ENCODE peak calls at places on chromosomes 2 and 18, in four cellular contexts. One of them, this sample, is unnamed.

GRCh38 chr2:172065086-172065485 is 20.2 kb upstream of the DLX1 start:
- DNase-seq in HCT116: no peak
- DNase-seq in thyroid gland: no peak
- DNase-seq in A549: no peak
- DNase-seq in this sample: no peak

GRCh38 chr2:68837861-68838341 is 33.3 kb downstream of the BMP10 start:
- DNase-seq in HCT116: no peak
- DNase-seq in thyroid gland: no peak
- DNase-seq in A549: no peak
- DNase-seq in this sample: no peak

GRCh38 chr18:69216390-69216789 is 184.3 kb upstream of the DOK6 start:
- DNase-seq in HCT116: no peak
- DNase-seq in A549: no peak
- DNase-seq in thyroid gland: no peak
- DNase-seq in this sample: no peak

GRCh38 chr18:68796936-68797690 is 767 bp upstream of the CCDC102B start:
- DNase-seq in thyroid gland: no peak
- DNase-seq in A549: no peak
- DNase-seq in HCT116: no peak
- DNase-seq in this sample: no peak

GRCh38 chr18:46398625-46399024 is 258.4 kb downstream of the LOXHD1 start:
- DNase-seq in A549: no peak
- DNase-seq in thyroid gland: no peak
- DNase-seq in HCT116: no peak
- DNase-seq in this sample: no peak

GRCh38 chr2:194745532-194746146 is 911.4 kb upstream of the SLC39A10 start:
- DNase-seq in thyroid gland: no peak
- DNase-seq in HCT116: no peak
- DNase-seq in A549: no peak
- DNase-seq in this sample: no peak

GRCh38 chr2:66236816-66237469 is 198.0 kb upstream of the MEIS1 start:
- DNase-seq in HCT116: no peak
- DNase-seq in A549: no peak
- DNase-seq in thyroid gland: peak
- DNase-seq in this sample: no peak

GRCh38 chr2:209189893-209190292 is 234.0 kb upstream of the MAP2 start:
- DNase-seq in thyroid gland: no peak
- DNase-seq in A549: no peak
- DNase-seq in HCT116: no peak
- DNase-seq in this sample: no peak

GRCh38 chr2:66925128-66925527 is 472.0 kb upstream of the ETAA1 start:
- DNase-seq in A549: no peak
- DNase-seq in HCT116: no peak
- DNase-seq in thyroid gland: no peak
- DNase-seq in this sample: no peak

GRCh38 chr2:143607446-143608110 is 478.4 kb downstream of the ARHGAP15 start:
- DNase-seq in A549: no peak
- DNase-seq in thyroid gland: no peak
- DNase-seq in HCT116: no peak
- DNase-seq in this sample: no peak

GRCh38 chr2:216661639-216662375 is 28.6 kb downstream of the IGFBP2 start:
- DNase-seq in thyroid gland: no peak
- DNase-seq in HCT116: no peak
- DNase-seq in A549: no peak
- DNase-seq in this sample: no peak

GRCh38 chr2:144151405-144151804 is 368.5 kb downstream of the ZEB2 start:
- DNase-seq in thyroid gland: no peak
- DNase-seq in HCT116: no peak
- DNase-seq in A549: no peak
- DNase-seq in this sample: no peak

GRCh38 chr2:86323273-86323672 is 14.2 kb downstream of the REEP1 start:
- DNase-seq in HCT116: no peak
- DNase-seq in thyroid gland: no peak
- DNase-seq in A549: no peak
- DNase-seq in this sample: no peak

GRCh38 chr2:96768083-96768561 is 7.4 kb downstream of the CNNM4 start:
- DNase-seq in thyroid gland: peak
- DNase-seq in HCT116: no peak
- DNase-seq in A549: no peak
- DNase-seq in this sample: no peak

GRCh38 chr2:219572237-219573001 is at the start of gene INHA:
- DNase-seq in HCT116: no peak
- DNase-seq in thyroid gland: no peak
- DNase-seq in A549: no peak
- DNase-seq in this sample: no peak

GRCh38 chr2:72932045-72932444 is 14.7 kb downstream of the EMX1 start:
- DNase-seq in HCT116: no peak
- DNase-seq in thyroid gland: no peak
- DNase-seq in A549: no peak
- DNase-seq in this sample: no peak

GRCh38 chr2:189066037-189066436 is 91.9 kb downstream of the COL3A1 start:
- DNase-seq in A549: no peak
- DNase-seq in thyroid gland: no peak
- DNase-seq in HCT116: no peak
- DNase-seq in this sample: no peak

GRCh38 chr2:119694994-119695521 is 16.1 kb downstream of the TMEM177 start:
- DNase-seq in HCT116: no peak
- DNase-seq in thyroid gland: peak
- DNase-seq in A549: no peak
- DNase-seq in this sample: no peak

GRCh38 chr2:222383255-222383654 is 41.1 kb upstream of the SGPP2 start:
- DNase-seq in A549: no peak
- DNase-seq in HCT116: no peak
- DNase-seq in thyroid gland: no peak
- DNase-seq in this sample: no peak

GRCh38 chr2:227653419-227653818 is 13.2 kb upstream of the SCYGR5 start:
- DNase-seq in A549: no peak
- DNase-seq in HCT116: no peak
- DNase-seq in thyroid gland: no peak
- DNase-seq in this sample: no peak

GRCh38 chr2:160256511-160256910 is 56.4 kb upstream of the ITGB6 start:
- DNase-seq in thyroid gland: no peak
- DNase-seq in HCT116: no peak
- DNase-seq in A549: no peak
- DNase-seq in this sample: no peak

GRCh38 chr2:200689115-200689514 is 103.3 kb downstream of the AOX1 start:
- DNase-seq in HCT116: no peak
- DNase-seq in A549: no peak
- DNase-seq in thyroid gland: no peak
- DNase-seq in this sample: no peak

GRCh38 chr2:70927641-70928040 is 8.1 kb upstream of the ATP6V1B1 start:
- DNase-seq in thyroid gland: no peak
- DNase-seq in A549: no peak
- DNase-seq in HCT116: no peak
- DNase-seq in this sample: no peak

GRCh38 chr18:25327631-25328030 is 24.3 kb downstream of the ZNF521 start:
- DNase-seq in thyroid gland: no peak
- DNase-seq in HCT116: no peak
- DNase-seq in A549: no peak
- DNase-seq in this sample: no peak

GRCh38 chr18:25321869-25322268 is 30.1 kb downstream of the ZNF521 start:
- DNase-seq in A549: no peak
- DNase-seq in HCT116: no peak
- DNase-seq in thyroid gland: no peak
- DNase-seq in this sample: no peak

GRCh38 chr18:25322806-25323205 is 29.2 kb downstream of the ZNF521 start:
- DNase-seq in HCT116: no peak
- DNase-seq in A549: no peak
- DNase-seq in thyroid gland: no peak
- DNase-seq in this sample: no peak

GRCh38 chr18:25329783-25330182 is 22.2 kb downstream of the ZNF521 start:
- DNase-seq in HCT116: no peak
- DNase-seq in A549: no peak
- DNase-seq in thyroid gland: no peak
- DNase-seq in this sample: no peak

GRCh38 chr18:25326231-25327042 is 25.5 kb downstream of the ZNF521 start:
- DNase-seq in A549: no peak
- DNase-seq in HCT116: no peak
- DNase-seq in thyroid gland: no peak
- DNase-seq in this sample: no peak
- TF ChIP-seq POLR2A in A549: no peak
- TF ChIP-seq POLR2A in HCT116: no peak
- TF ChIP-seq POLR2A in thyroid gland: no peak
- TF ChIP-seq POLR2A in this sample: no peak

GRCh38 chr2:33011406-33011805 is 64.7 kb downstream of the LTBP1 start:
- DNase-seq in HCT116: no peak
- DNase-seq in A549: no peak
- DNase-seq in thyroid gland: no peak
- DNase-seq in this sample: no peak

GRCh38 chr2:33008716-33009115 is 62.0 kb downstream of the LTBP1 start:
- DNase-seq in thyroid gland: no peak
- DNase-seq in HCT116: no peak
- DNase-seq in A549: no peak
- DNase-seq in this sample: no peak

GRCh38 chr2:33011941-33012340 is 65.2 kb downstream of the LTBP1 start:
- DNase-seq in A549: no peak
- DNase-seq in thyroid gland: no peak
- DNase-seq in HCT116: no peak
- DNase-seq in this sample: no peak

GRCh38 chr2:33005057-33005456 is 58.3 kb downstream of the LTBP1 start:
- DNase-seq in thyroid gland: no peak
- DNase-seq in HCT116: no peak
- DNase-seq in A549: no peak
- DNase-seq in this sample: no peak

DNA sequence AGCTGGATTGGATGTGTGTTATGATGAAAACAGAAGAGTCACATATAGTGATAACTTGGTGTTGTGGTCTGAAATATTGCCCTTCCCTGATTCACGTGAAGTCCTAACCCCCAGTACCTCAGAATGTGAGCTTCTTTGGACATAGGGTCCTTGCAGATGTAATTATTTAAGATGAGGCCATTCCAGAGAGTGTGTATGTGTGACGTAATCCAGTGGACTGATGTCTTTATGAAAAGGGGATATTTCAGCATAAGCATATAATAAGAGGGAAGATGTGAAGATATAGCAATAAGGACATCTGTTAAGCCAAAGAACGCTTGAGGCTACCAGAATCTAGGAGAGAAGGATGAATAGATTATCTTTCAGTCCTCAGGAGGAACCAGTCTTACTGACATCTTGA is 62.5 kb downstream of the LTBP1 start:
- DNase-seq in HCT116: no peak
- DNase-seq in A549: no peak
- DNase-seq in thyroid gland: no peak
- DNase-seq in this sample: no peak
- H3K27ac ChIP-seq in HCT116: no peak
- H3K27ac ChIP-seq in A549: no peak
- H3K27ac ChIP-seq in thyroid gland: no peak
- H3K27ac ChIP-seq in this sample: no peak

DNA sequence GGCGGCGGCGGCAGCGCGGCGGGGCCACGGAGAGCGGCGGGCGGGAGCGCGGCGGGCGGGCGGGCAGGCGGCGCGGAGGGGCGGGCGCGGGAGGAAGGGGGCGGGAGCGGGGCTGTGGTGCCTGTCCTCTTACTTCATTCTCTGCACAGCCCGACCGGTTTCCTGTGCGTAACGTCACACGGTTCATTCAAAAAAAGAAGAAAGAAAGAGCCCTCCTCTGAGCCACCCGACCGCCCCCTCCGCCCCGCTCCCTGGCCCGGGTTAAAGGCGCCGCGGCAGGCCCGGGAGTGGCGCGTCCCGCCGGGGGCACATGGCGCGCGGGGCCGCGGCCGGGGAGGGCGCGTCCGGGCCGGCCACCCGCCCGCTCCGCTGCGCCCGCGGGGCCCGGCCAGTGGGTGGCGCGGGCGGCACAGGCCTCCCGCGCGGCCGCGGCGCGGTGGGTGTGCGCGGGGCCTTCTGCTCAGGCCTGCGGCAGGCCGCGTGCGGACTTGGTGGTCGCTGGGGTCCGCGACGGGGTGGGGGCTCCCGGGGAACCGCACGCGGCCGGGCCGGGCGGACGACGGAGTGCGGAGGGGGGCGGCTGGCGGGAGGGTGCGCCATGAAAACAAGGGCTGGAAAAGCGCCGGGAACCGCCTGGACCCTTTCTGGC is 596 bp upstream of the BCL2 start:
- DNase-seq in thyroid gland: peak
- DNase-seq in A549: peak
- DNase-seq in HCT116: peak
- DNase-seq in this sample: peak
- TF ChIP-seq CTCF in thyroid gland: peak
- TF ChIP-seq CTCF in A549: peak
- TF ChIP-seq CTCF in HCT116: no peak
- TF ChIP-seq CTCF in this sample: no peak

GRCh38 chr2:178834086-178834485 is 26.9 kb upstream of the TTN start:
- DNase-seq in A549: no peak
- DNase-seq in HCT116: no peak
- DNase-seq in thyroid gland: no peak
- DNase-seq in this sample: no peak
- TF ChIP-seq POLR2A in A549: no peak
- TF ChIP-seq POLR2A in HCT116: no peak
- TF ChIP-seq POLR2A in thyroid gland: no peak
- TF ChIP-seq POLR2A in this sample: no peak

This sample was measured in gastrocnemius medialis.